ENCODE peak calls at places on chromosome 16, in seven cellular contexts. One of them, this sample, is unnamed.

GRCh38 chr16:82653550-82654511 is 27.1 kb downstream of the CDH13 start:
- DNase-seq in kidney: peak
- DNase-seq in effector memory CD4-positive, alpha-beta T cell: peak
- DNase-seq in substantia nigra: no peak
- DNase-seq in frontal cortex: no peak
- DNase-seq in H1: no peak
- DNase-seq in T-helper 2 cell: peak
- DNase-seq in this sample: peak

GRCh38 chr16:85279402-85279801 is 167.1 kb upstream of the CIBAR2 start:
- DNase-seq in frontal cortex: no peak
- DNase-seq in H1: no peak
- DNase-seq in T-helper 2 cell: no peak
- DNase-seq in kidney: no peak
- DNase-seq in substantia nigra: no peak
- DNase-seq in effector memory CD4-positive, alpha-beta T cell: no peak
- DNase-seq in this sample: no peak

GRCh38 chr16:61419771-61420170 is 616.5 kb downstream of the CDH8 start:
- DNase-seq in frontal cortex: no peak
- DNase-seq in kidney: no peak
- DNase-seq in T-helper 2 cell: no peak
- DNase-seq in effector memory CD4-positive, alpha-beta T cell: no peak
- DNase-seq in substantia nigra: no peak
- DNase-seq in H1: no peak
- DNase-seq in this sample: no peak

GRCh38 chr16:66706506-66706880 is 9.9 kb upstream of the CMTM4 start:
- DNase-seq in kidney: peak
- DNase-seq in substantia nigra: no peak
- DNase-seq in H1: no peak
- DNase-seq in T-helper 2 cell: no peak
- DNase-seq in frontal cortex: no peak
- DNase-seq in effector memory CD4-positive, alpha-beta T cell: no peak
- DNase-seq in this sample: no peak

GRCh38 chr16:48524348-48525200 is 85.4 kb downstream of the N4BP1 start:
- DNase-seq in substantia nigra: no peak
- DNase-seq in kidney: peak
- DNase-seq in effector memory CD4-positive, alpha-beta T cell: no peak
- DNase-seq in T-helper 2 cell: no peak
- DNase-seq in H1: no peak
- DNase-seq in frontal cortex: no peak
- DNase-seq in this sample: no peak

GRCh38 chr16:12901597-12902436 is at the start of gene SHISA9:
- DNase-seq in H1: no peak
- DNase-seq in effector memory CD4-positive, alpha-beta T cell: no peak
- DNase-seq in kidney: no peak
- DNase-seq in T-helper 2 cell: no peak
- DNase-seq in substantia nigra: no peak
- DNase-seq in frontal cortex: no peak
- DNase-seq in this sample: no peak

GRCh38 chr16:88686062-88686438 is 257 bp downstream of the SNAI3 start:
- DNase-seq in effector memory CD4-positive, alpha-beta T cell: peak
- DNase-seq in kidney: peak
- DNase-seq in frontal cortex: no peak
- DNase-seq in T-helper 2 cell: no peak
- DNase-seq in H1: no peak
- DNase-seq in substantia nigra: no peak
- DNase-seq in this sample: peak

GRCh38 chr16:3122926-3123570 is 10.7 kb downstream of the ZNF205 start:
- DNase-seq in T-helper 2 cell: no peak
- DNase-seq in effector memory CD4-positive, alpha-beta T cell: no peak
- DNase-seq in H1: no peak
- DNase-seq in substantia nigra: no peak
- DNase-seq in frontal cortex: no peak
- DNase-seq in kidney: no peak
- DNase-seq in this sample: no peak

GRCh38 chr16:22370038-22370541 is 4.3 kb downstream of the CDR2 start:
- DNase-seq in kidney: no peak
- DNase-seq in substantia nigra: no peak
- DNase-seq in H1: no peak
- DNase-seq in frontal cortex: no peak
- DNase-seq in T-helper 2 cell: no peak
- DNase-seq in effector memory CD4-positive, alpha-beta T cell: no peak
- DNase-seq in this sample: no peak

GRCh38 chr16:73047536-73048291 is at the start of gene ZFHX3:
- DNase-seq in frontal cortex: peak
- DNase-seq in kidney: peak
- DNase-seq in H1: no peak
- DNase-seq in effector memory CD4-positive, alpha-beta T cell: no peak
- DNase-seq in substantia nigra: no peak
- DNase-seq in T-helper 2 cell: no peak
- DNase-seq in this sample: no peak

GRCh38 chr16:22849517-22849916 is 35.6 kb downstream of the HS3ST2 start:
- DNase-seq in H1: no peak
- DNase-seq in frontal cortex: no peak
- DNase-seq in substantia nigra: no peak
- DNase-seq in effector memory CD4-positive, alpha-beta T cell: no peak
- DNase-seq in T-helper 2 cell: no peak
- DNase-seq in kidney: no peak
- DNase-seq in this sample: no peak